ENCODE peak calls at places on chromosomes 16 and 17, in five cellular contexts. I, Z, V, U and K are unnamed samples.

GRCh38 chr17:30278032-30278431 is 13.7 kb downstream of the BLMH start:
- DNase-seq in I (peak; percentile 29), Z (peak; percentile 54), V (peak; percentile 61), U (no peak), K (peak; percentile 57)

GRCh38 chr17:49580055-49580721 is 4.5 kb downstream of the NXPH3 start:
- DNase-seq in I (no peak), Z (no peak), V (no peak), U (no peak), K (no peak)

GRCh38 chr16:31138621-31139578 is 3.4 kb upstream of the PRSS8 start:
- DNase-seq in I (peak; percentile 77), Z (peak; percentile 18), V (peak; percentile 17), U (peak; percentile 75), K (no peak)

GRCh38 chr16:50585331-50585776 is 37.2 kb downstream of the NKD1 start:
- DNase-seq in I (peak; percentile 14), Z (no peak), V (no peak), U (no peak), K (no peak)

GRCh38 chr16:9469512-9469911 is 378.1 kb downstream of the HAPSTR1 start:
- DNase-seq in I (peak; percentile 36), Z (no peak), V (no peak), U (no peak), K (no peak)

GRCh38 chr17:62692721-62693431 is 65.4 kb downstream of the MRC2 start:
- DNase-seq in I (peak; percentile 18), Z (peak; percentile 36), V (peak; percentile 63), U (no peak), K (peak; percentile 44)

GRCh38 chr16:12440233-12440530 is 363.5 kb downstream of the CPPED1 start:
- DNase-seq in I (peak; percentile 15), Z (no peak), V (no peak), U (no peak), K (peak; percentile 53)

GRCh38 chr17:3961564-3962047 is 2.6 kb downstream of the ATP2A3 start:
- DNase-seq in I (no peak), Z (no peak), V (no peak), U (no peak), K (no peak)

GRCh38 chr17:19769946-19770652 is 22.0 kb upstream of the ALDH3A1 start:
- DNase-seq in I (peak; percentile 68), Z (peak; percentile 56), V (no peak), U (no peak), K (peak; percentile 72)

GRCh38 chr17:33389506-33390141 is 96.5 kb upstream of the ASIC2 start:
- DNase-seq in I (peak; percentile 42), Z (peak; percentile 85), V (no peak), U (no peak), K (no peak)

GRCh38 chr16:4272114-4272954 is 489 bp downstream of the TFAP4 start:
- DNase-seq in I (peak; percentile 25), Z (peak; percentile 65), V (peak; percentile 74), U (no peak), K (peak; percentile 67)

GRCh38 chr17:68734911-68735310 is 133.7 kb upstream of the FAM20A start:
- DNase-seq in I (no peak), Z (no peak), V (no peak), U (no peak), K (peak; percentile 30)

GRCh38 chr16:35200662-35201061 is 1741.2 kb downstream of the TP53TG3F start:
- DNase-seq in I (no peak), Z (no peak), V (no peak), U (no peak), K (no peak)
- H3K9me3 ChIP-seq in I (no peaks in the 10 kb centered on the region), Z (no peaks in the 10 kb centered on the region), V (peaks cover 16% of the 10 kb centered on the region), U (no peaks in the 10 kb centered on the region), K (peaks cover 4% of the 10 kb centered on the region)

DNA sequence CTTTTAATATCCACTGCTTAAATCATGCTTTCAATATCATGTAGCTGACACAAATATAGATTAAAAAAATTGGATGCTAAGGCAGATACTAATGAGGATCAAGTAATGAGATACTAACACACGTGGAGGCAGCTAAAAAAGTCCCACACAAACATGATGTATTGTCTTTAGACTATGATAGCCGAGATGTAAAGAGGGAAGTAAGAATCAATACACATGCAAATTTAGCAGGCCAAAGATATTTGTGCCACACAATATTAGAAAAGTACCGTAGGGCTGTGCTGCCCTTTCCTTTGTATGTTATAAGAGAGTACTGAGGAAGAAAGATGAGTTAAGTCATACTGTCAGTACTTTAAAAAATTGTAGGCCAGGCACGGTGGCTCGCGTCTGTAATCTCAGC is 51.4 kb upstream of the STAC2 start:
- DNase-seq in I (no peak), Z (no peak), V (no peak), U (no peak), K (no peak)
- H3K4me3 ChIP-seq in I (no peak overlapping the region), Z (no peak overlapping the region), V (no peak overlapping the region), U (no peak overlapping the region), K (no peak overlapping the region)

GRCh38 chr17:55925440-55925839 is 174.6 kb downstream of the PCTP start:
- DNase-seq in I (no peak), Z (no peak), V (no peak), U (no peak), K (no peak)

GRCh38 chr17:55931448-55931847 is 180.6 kb downstream of the PCTP start:
- DNase-seq in I (no peak), Z (no peak), V (no peak), U (no peak), K (no peak)

GRCh38 chr17:55926276-55926995 is 175.6 kb downstream of the PCTP start:
- DNase-seq in I (no peak), Z (no peak), V (no peak), U (no peak), K (no peak)

GRCh38 chr17:55930291-55930809 is 179.5 kb downstream of the PCTP start:
- DNase-seq in I (no peak), Z (no peak), V (no peak), U (no peak), K (no peak)
- H3K9ac ChIP-seq in I (no peak overlapping the region), Z (no peak overlapping the region), V (no peak overlapping the region), U (no peak overlapping the region), K (no peak overlapping the region)

DNA sequence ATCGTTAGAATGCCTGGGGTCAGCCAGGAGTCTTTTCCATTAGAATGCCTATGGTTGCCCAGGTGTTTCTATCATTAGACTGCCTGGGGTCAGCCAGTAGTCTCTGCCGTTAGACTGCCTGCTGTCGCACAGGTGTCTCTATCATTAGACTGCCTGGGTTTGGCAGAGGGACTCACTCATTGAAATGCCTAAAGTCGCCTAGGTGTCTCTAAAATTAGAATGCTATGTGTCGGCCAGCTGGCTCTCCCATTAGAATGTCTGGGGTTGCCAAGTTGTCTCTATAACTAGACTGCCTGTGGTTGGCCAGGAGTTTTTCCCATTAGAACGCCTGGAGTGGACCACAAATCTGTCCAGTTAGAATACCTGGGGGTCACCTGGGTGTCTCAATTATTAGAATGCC is 2266.5 kb downstream of the TP53TG3F start:
- DNase-seq in I (no peak), Z (no peak), V (no peak), U (no peak), K (no peak)
- H3K9me3 ChIP-seq in I (no peaks in the 10 kb centered on the region), Z (peaks cover 13% of the 10 kb centered on the region), V (no peaks in the 10 kb centered on the region), U (peaks cover 7% of the 10 kb centered on the region), K (peaks cover 13% of the 10 kb centered on the region)